ENCODE peak calls at places on chromosome 12, in eight cellular contexts. One of them, this sample, is unnamed.

GRCh38 chr12:96743606-96744005 is 163.5 kb upstream of the NEDD1 start:
- DNase-seq in NCI-H1417: no peak
- DNase-seq in kidney: no peak
- DNase-seq in activated CD8-positive, alpha-beta memory T cell treated with anti-CD3 and anti-CD28 coated beads for 1 hour: no peak
- DNase-seq in NCI-H2081: no peak
- DNase-seq in AG09319: no peak
- DNase-seq in cardiac fibroblast: peak; percentile 69
- DNase-seq in left lobe of liver: no peak
- DNase-seq in this sample: no peak

GRCh38 chr12:24222968-24223367 is 273.5 kb upstream of the SOX5 start:
- DNase-seq in NCI-H1417: no peak
- DNase-seq in kidney: no peak
- DNase-seq in activated CD8-positive, alpha-beta memory T cell treated with anti-CD3 and anti-CD28 coated beads for 1 hour: no peak
- DNase-seq in NCI-H2081: no peak
- DNase-seq in AG09319: peak; percentile 38
- DNase-seq in cardiac fibroblast: peak; percentile 92
- DNase-seq in left lobe of liver: no peak
- DNase-seq in this sample: no peak

GRCh38 chr12:48022676-48023385 is 18.6 kb upstream of the COL2A1 start:
- DNase-seq in NCI-H1417: peak; percentile 61
- DNase-seq in kidney: no peak
- DNase-seq in activated CD8-positive, alpha-beta memory T cell treated with anti-CD3 and anti-CD28 coated beads for 1 hour: no peak
- DNase-seq in NCI-H2081: no peak
- DNase-seq in AG09319: no peak
- DNase-seq in cardiac fibroblast: no peak
- DNase-seq in left lobe of liver: no peak
- DNase-seq in this sample: no peak

GRCh38 chr12:102811125-102811737 is 105.8 kb downstream of the PAH start:
- DNase-seq in NCI-H1417: peak; percentile 50
- DNase-seq in kidney: no peak
- DNase-seq in activated CD8-positive, alpha-beta memory T cell treated with anti-CD3 and anti-CD28 coated beads for 1 hour: no peak
- DNase-seq in NCI-H2081: peak; percentile 66
- DNase-seq in AG09319: no peak
- DNase-seq in cardiac fibroblast: peak; percentile 7
- DNase-seq in left lobe of liver: no peak
- DNase-seq in this sample: peak; percentile 39

GRCh38 chr12:6553051-6553868 is 2.6 kb downstream of the IFFO1 start:
- DNase-seq in NCI-H1417: no peak
- DNase-seq in kidney: peak; percentile 69
- DNase-seq in activated CD8-positive, alpha-beta memory T cell treated with anti-CD3 and anti-CD28 coated beads for 1 hour: no peak
- DNase-seq in NCI-H2081: no peak
- DNase-seq in AG09319: no peak
- DNase-seq in cardiac fibroblast: peak; percentile 97
- DNase-seq in left lobe of liver: no peak
- DNase-seq in this sample: no peak

GRCh38 chr12:41681898-41682297 is 462.8 kb downstream of the GXYLT1 start:
- DNase-seq in NCI-H1417: peak; percentile 4
- DNase-seq in kidney: no peak
- DNase-seq in activated CD8-positive, alpha-beta memory T cell treated with anti-CD3 and anti-CD28 coated beads for 1 hour: no peak
- DNase-seq in NCI-H2081: peak; percentile 63
- DNase-seq in AG09319: no peak
- DNase-seq in cardiac fibroblast: no peak
- DNase-seq in left lobe of liver: no peak
- DNase-seq in this sample: peak; percentile 68

GRCh38 chr12:132244724-132245295 is 84.6 kb downstream of the GALNT9 start:
- DNase-seq in NCI-H1417: no peak
- DNase-seq in kidney: peak; percentile 58
- DNase-seq in activated CD8-positive, alpha-beta memory T cell treated with anti-CD3 and anti-CD28 coated beads for 1 hour: no peak
- DNase-seq in NCI-H2081: no peak
- DNase-seq in AG09319: no peak
- DNase-seq in cardiac fibroblast: no peak
- DNase-seq in left lobe of liver: no peak
- DNase-seq in this sample: no peak

GRCh38 chr12:12172106-12172511 is 94.7 kb downstream of the LRP6 start:
- DNase-seq in NCI-H1417: no peak
- DNase-seq in kidney: no peak
- DNase-seq in activated CD8-positive, alpha-beta memory T cell treated with anti-CD3 and anti-CD28 coated beads for 1 hour: no peak
- DNase-seq in NCI-H2081: no peak
- DNase-seq in AG09319: no peak
- DNase-seq in cardiac fibroblast: peak; percentile 40
- DNase-seq in left lobe of liver: no peak
- DNase-seq in this sample: peak; percentile 88

GRCh38 chr12:57474430-57474829 is 5.2 kb downstream of the ARHGAP9 start:
- DNase-seq in NCI-H1417: no peak
- DNase-seq in kidney: peak; percentile 29
- DNase-seq in activated CD8-positive, alpha-beta memory T cell treated with anti-CD3 and anti-CD28 coated beads for 1 hour: no peak
- DNase-seq in NCI-H2081: no peak
- DNase-seq in AG09319: no peak
- DNase-seq in cardiac fibroblast: no peak
- DNase-seq in left lobe of liver: no peak
- DNase-seq in this sample: no peak

GRCh38 chr12:108145011-108145410 is 15.9 kb downstream of the WSCD2 start:
- DNase-seq in NCI-H1417: no peak
- DNase-seq in kidney: no peak
- DNase-seq in activated CD8-positive, alpha-beta memory T cell treated with anti-CD3 and anti-CD28 coated beads for 1 hour: no peak
- DNase-seq in NCI-H2081: no peak
- DNase-seq in AG09319: no peak
- DNase-seq in cardiac fibroblast: no peak
- DNase-seq in left lobe of liver: no peak
- DNase-seq in this sample: no peak

GRCh38 chr12:98935847-98936246 is 290.8 kb downstream of the APAF1 start:
- DNase-seq in NCI-H1417: no peak
- DNase-seq in kidney: no peak
- DNase-seq in activated CD8-positive, alpha-beta memory T cell treated with anti-CD3 and anti-CD28 coated beads for 1 hour: no peak
- DNase-seq in NCI-H2081: no peak
- DNase-seq in AG09319: no peak
- DNase-seq in cardiac fibroblast: no peak
- DNase-seq in left lobe of liver: no peak
- DNase-seq in this sample: no peak

GRCh38 chr12:92538970-92539749 is 163.6 kb upstream of the PLEKHG7 start:
- DNase-seq in NCI-H1417: no peak
- DNase-seq in kidney: no peak
- DNase-seq in activated CD8-positive, alpha-beta memory T cell treated with anti-CD3 and anti-CD28 coated beads for 1 hour: no peak
- DNase-seq in NCI-H2081: no peak
- DNase-seq in AG09319: no peak
- DNase-seq in cardiac fibroblast: peak; percentile 95
- DNase-seq in left lobe of liver: no peak
- DNase-seq in this sample: peak; percentile 87

GRCh38 chr12:90909069-90909676 is 45.8 kb downstream of the CCER1 start:
- DNase-seq in NCI-H1417: peak; percentile 29
- DNase-seq in kidney: no peak
- DNase-seq in activated CD8-positive, alpha-beta memory T cell treated with anti-CD3 and anti-CD28 coated beads for 1 hour: no peak
- DNase-seq in NCI-H2081: peak; percentile 48
- DNase-seq in AG09319: no peak
- DNase-seq in cardiac fibroblast: peak; percentile 77
- DNase-seq in left lobe of liver: no peak
- DNase-seq in this sample: peak; percentile 5

GRCh38 chr12:52434760-52435530 is 774 bp upstream of the KRT75 start:
- DNase-seq in NCI-H1417: no peak
- DNase-seq in kidney: no peak
- DNase-seq in activated CD8-positive, alpha-beta memory T cell treated with anti-CD3 and anti-CD28 coated beads for 1 hour: no peak
- DNase-seq in NCI-H2081: no peak
- DNase-seq in AG09319: no peak
- DNase-seq in cardiac fibroblast: peak; percentile 40
- DNase-seq in left lobe of liver: no peak
- DNase-seq in this sample: no peak

GRCh38 chr12:65450610-65451009 is 172.1 kb downstream of the MSRB3 start:
- DNase-seq in NCI-H1417: no peak
- DNase-seq in kidney: no peak
- DNase-seq in activated CD8-positive, alpha-beta memory T cell treated with anti-CD3 and anti-CD28 coated beads for 1 hour: no peak
- DNase-seq in NCI-H2081: no peak
- DNase-seq in AG09319: no peak
- DNase-seq in cardiac fibroblast: no peak
- DNase-seq in left lobe of liver: no peak
- DNase-seq in this sample: no peak

GRCh38 chr12:116933101-116933500 is 22.4 kb downstream of the FBXW8 start:
- DNase-seq in NCI-H1417: no peak
- DNase-seq in kidney: no peak
- DNase-seq in activated CD8-positive, alpha-beta memory T cell treated with anti-CD3 and anti-CD28 coated beads for 1 hour: no peak
- DNase-seq in NCI-H2081: no peak
- DNase-seq in AG09319: no peak
- DNase-seq in cardiac fibroblast: no peak
- DNase-seq in left lobe of liver: no peak
- DNase-seq in this sample: no peak

GRCh38 chr12:117125275-117125613 is 26.0 kb upstream of the TESC start:
- DNase-seq in NCI-H1417: no peak
- DNase-seq in kidney: no peak
- DNase-seq in activated CD8-positive, alpha-beta memory T cell treated with anti-CD3 and anti-CD28 coated beads for 1 hour: no peak
- DNase-seq in NCI-H2081: no peak
- DNase-seq in AG09319: no peak
- DNase-seq in cardiac fibroblast: no peak
- DNase-seq in left lobe of liver: no peak
- DNase-seq in this sample: no peak

GRCh38 chr12:124737040-124737419 is 126.6 kb downstream of the SCARB1 start:
- DNase-seq in NCI-H1417: no peak
- DNase-seq in kidney: no peak
- DNase-seq in activated CD8-positive, alpha-beta memory T cell treated with anti-CD3 and anti-CD28 coated beads for 1 hour: no peak
- DNase-seq in NCI-H2081: no peak
- DNase-seq in AG09319: no peak
- DNase-seq in cardiac fibroblast: no peak
- DNase-seq in left lobe of liver: no peak
- DNase-seq in this sample: no peak

GRCh38 chr12:96240656-96241055 is 46.5 kb downstream of the ELK3 start:
- DNase-seq in NCI-H1417: no peak
- DNase-seq in kidney: no peak
- DNase-seq in activated CD8-positive, alpha-beta memory T cell treated with anti-CD3 and anti-CD28 coated beads for 1 hour: no peak
- DNase-seq in NCI-H2081: no peak
- DNase-seq in AG09319: no peak
- DNase-seq in cardiac fibroblast: no peak
- DNase-seq in left lobe of liver: no peak
- DNase-seq in this sample: no peak

GRCh38 chr12:132766380-132767085 is 4.9 kb upstream of the ANKLE2 start:
- DNase-seq in NCI-H1417: no peak
- DNase-seq in kidney: peak; percentile 70
- DNase-seq in activated CD8-positive, alpha-beta memory T cell treated with anti-CD3 and anti-CD28 coated beads for 1 hour: no peak
- DNase-seq in NCI-H2081: no peak
- DNase-seq in AG09319: no peak
- DNase-seq in cardiac fibroblast: peak; percentile 66
- DNase-seq in left lobe of liver: peak; percentile 70
- DNase-seq in this sample: no peak

GRCh38 chr12:749871-750270 is 2.5 kb upstream of the WNK1 start:
- DNase-seq in NCI-H1417: peak; percentile 46
- DNase-seq in kidney: no peak
- DNase-seq in activated CD8-positive, alpha-beta memory T cell treated with anti-CD3 and anti-CD28 coated beads for 1 hour: no peak
- DNase-seq in NCI-H2081: peak; percentile 47
- DNase-seq in AG09319: no peak
- DNase-seq in cardiac fibroblast: no peak
- DNase-seq in left lobe of liver: no peak
- DNase-seq in this sample: no peak

GRCh38 chr12:123164222-123164621 is 13.3 kb upstream of the PITPNM2 start:
- DNase-seq in NCI-H1417: no peak
- DNase-seq in kidney: no peak
- DNase-seq in activated CD8-positive, alpha-beta memory T cell treated with anti-CD3 and anti-CD28 coated beads for 1 hour: no peak
- DNase-seq in NCI-H2081: no peak
- DNase-seq in AG09319: no peak
- DNase-seq in cardiac fibroblast: no peak
- DNase-seq in left lobe of liver: no peak
- DNase-seq in this sample: no peak

GRCh38 chr12:753401-754237 is 1.2 kb downstream of the WNK1 start:
- DNase-seq in NCI-H1417: peak; percentile 68
- DNase-seq in kidney: peak; percentile 88
- DNase-seq in activated CD8-positive, alpha-beta memory T cell treated with anti-CD3 and anti-CD28 coated beads for 1 hour: no peak
- DNase-seq in NCI-H2081: peak; percentile 51
- DNase-seq in AG09319: no peak
- DNase-seq in cardiac fibroblast: peak; percentile 25
- DNase-seq in left lobe of liver: peak; percentile 74
- DNase-seq in this sample: peak; percentile 69

GRCh38 chr12:9668141-9669018 is 1.1 kb upstream of the CLEC2D start:
- DNase-seq in NCI-H1417: no peak
- DNase-seq in kidney: no peak
- DNase-seq in activated CD8-positive, alpha-beta memory T cell treated with anti-CD3 and anti-CD28 coated beads for 1 hour: no peak
- DNase-seq in NCI-H2081: no peak
- DNase-seq in AG09319: no peak
- DNase-seq in cardiac fibroblast: no peak
- DNase-seq in left lobe of liver: no peak
- DNase-seq in this sample: no peak

GRCh38 chr12:2976581-2976996 is 17.4 kb downstream of the TEAD4 start:
- DNase-seq in NCI-H1417: no peak
- DNase-seq in kidney: no peak
- DNase-seq in activated CD8-positive, alpha-beta memory T cell treated with anti-CD3 and anti-CD28 coated beads for 1 hour: no peak
- DNase-seq in NCI-H2081: no peak
- DNase-seq in AG09319: no peak
- DNase-seq in cardiac fibroblast: no peak
- DNase-seq in left lobe of liver: no peak
- DNase-seq in this sample: no peak

GRCh38 chr12:130916251-130916911 is 37.3 kb upstream of the ADGRD1 start:
- DNase-seq in NCI-H1417: peak; percentile 72
- DNase-seq in kidney: no peak
- DNase-seq in activated CD8-positive, alpha-beta memory T cell treated with anti-CD3 and anti-CD28 coated beads for 1 hour: no peak
- DNase-seq in NCI-H2081: peak; percentile 61
- DNase-seq in AG09319: no peak
- DNase-seq in cardiac fibroblast: peak; percentile 64
- DNase-seq in left lobe of liver: peak; percentile 59
- DNase-seq in this sample: peak; percentile 14

GRCh38 chr12:123363385-123363742 is 1.3 kb downstream of the SBNO1 start:
- DNase-seq in NCI-H1417: no peak
- DNase-seq in kidney: no peak
- DNase-seq in activated CD8-positive, alpha-beta memory T cell treated with anti-CD3 and anti-CD28 coated beads for 1 hour: no peak
- DNase-seq in NCI-H2081: peak; percentile 40
- DNase-seq in AG09319: no peak
- DNase-seq in cardiac fibroblast: no peak
- DNase-seq in left lobe of liver: no peak
- DNase-seq in this sample: peak; percentile 27